ENCODE peak calls at places on chromosomes 2 and 18, in seven cellular contexts. One of them, this sample, is unnamed. For H3K4me1, the result is how much of the 10 kb centered on the place peaks cover.

GRCh38 chr2:214830794-214831346 is 21.4 kb upstream of the BARD1 start:
- DNase-seq in tibial nerve: no peak
- DNase-seq in esophagus muscularis mucosa: no peak
- DNase-seq in SK-N-SH: no peak
- DNase-seq in K562: no peak
- DNase-seq in transverse colon: no peak
- DNase-seq in ovary: no peak
- DNase-seq in this sample: no peak

GRCh38 chr2:18924905-18925691 is 335.7 kb upstream of the NT5C1B start:
- DNase-seq in tibial nerve: no peak
- DNase-seq in esophagus muscularis mucosa: no peak
- DNase-seq in SK-N-SH: no peak
- DNase-seq in K562: no peak
- DNase-seq in transverse colon: no peak
- DNase-seq in ovary: no peak
- DNase-seq in this sample: no peak

GRCh38 chr2:134717706-134718094 is 1.1 kb downstream of the TMEM163 start:
- DNase-seq in tibial nerve: no peak
- DNase-seq in esophagus muscularis mucosa: peak
- DNase-seq in SK-N-SH: no peak
- DNase-seq in K562: no peak
- DNase-seq in transverse colon: no peak
- DNase-seq in ovary: no peak
- DNase-seq in this sample: no peak

GRCh38 chr18:46393961-46394360 is 263.1 kb downstream of the LOXHD1 start:
- DNase-seq in tibial nerve: no peak
- DNase-seq in esophagus muscularis mucosa: no peak
- DNase-seq in SK-N-SH: no peak
- DNase-seq in K562: no peak
- DNase-seq in transverse colon: no peak
- DNase-seq in ovary: no peak
- DNase-seq in this sample: no peak

GRCh38 chr2:39660612-39661196 is 5.0 kb upstream of the TMEM178A start:
- DNase-seq in tibial nerve: no peak
- DNase-seq in esophagus muscularis mucosa: no peak
- DNase-seq in SK-N-SH: no peak
- DNase-seq in K562: no peak
- DNase-seq in transverse colon: no peak
- DNase-seq in ovary: no peak
- DNase-seq in this sample: no peak

GRCh38 chr2:181715033-181715630 is 34.8 kb upstream of the NEUROD1 start:
- DNase-seq in tibial nerve: peak
- DNase-seq in esophagus muscularis mucosa: no peak
- DNase-seq in SK-N-SH: peak
- DNase-seq in K562: peak
- DNase-seq in transverse colon: peak
- DNase-seq in ovary: peak
- DNase-seq in this sample: peak

GRCh38 chr2:109638807-109639206 is 24.6 kb downstream of the SOWAHC start:
- DNase-seq in tibial nerve: no peak
- DNase-seq in esophagus muscularis mucosa: no peak
- DNase-seq in SK-N-SH: no peak
- DNase-seq in K562: no peak
- DNase-seq in transverse colon: no peak
- DNase-seq in ovary: no peak
- DNase-seq in this sample: no peak

GRCh38 chr18:58060254-58060653 is 16.2 kb downstream of the NEDD4L start:
- DNase-seq in tibial nerve: no peak
- DNase-seq in esophagus muscularis mucosa: no peak
- DNase-seq in SK-N-SH: no peak
- DNase-seq in K562: no peak
- DNase-seq in transverse colon: no peak
- DNase-seq in ovary: no peak
- DNase-seq in this sample: no peak

GRCh38 chr2:100291152-100291970 is 30.9 kb downstream of the LONRF2 start:
- DNase-seq in tibial nerve: no peak
- DNase-seq in esophagus muscularis mucosa: no peak
- DNase-seq in SK-N-SH: peak
- DNase-seq in K562: peak
- DNase-seq in transverse colon: peak
- DNase-seq in ovary: peak
- DNase-seq in this sample: no peak

GRCh38 chr18:80229342-80229741 is 18.0 kb downstream of the PARD6G start:
- DNase-seq in tibial nerve: no peak
- DNase-seq in esophagus muscularis mucosa: peak
- DNase-seq in SK-N-SH: no peak
- DNase-seq in K562: no peak
- DNase-seq in transverse colon: no peak
- DNase-seq in ovary: no peak
- DNase-seq in this sample: no peak

GRCh38 chr18:50797147-50797546 is 22.7 kb downstream of the MRO start:
- DNase-seq in tibial nerve: no peak
- DNase-seq in esophagus muscularis mucosa: peak
- DNase-seq in SK-N-SH: no peak
- DNase-seq in K562: no peak
- DNase-seq in transverse colon: no peak
- DNase-seq in ovary: no peak
- DNase-seq in this sample: no peak

GRCh38 chr2:113697516-113697915 is 58.9 kb downstream of the SLC35F5 start:
- DNase-seq in tibial nerve: no peak
- DNase-seq in esophagus muscularis mucosa: no peak
- DNase-seq in SK-N-SH: no peak
- DNase-seq in K562: no peak
- DNase-seq in transverse colon: no peak
- DNase-seq in ovary: no peak
- DNase-seq in this sample: no peak

GRCh38 chr2:309148-309969 is 21.5 kb upstream of the ALKAL2 start:
- DNase-seq in tibial nerve: no peak
- DNase-seq in esophagus muscularis mucosa: peak
- DNase-seq in SK-N-SH: no peak
- DNase-seq in K562: no peak
- DNase-seq in transverse colon: no peak
- DNase-seq in ovary: no peak
- DNase-seq in this sample: no peak

GRCh38 chr18:41645600-41646360 is 309.3 kb upstream of the PIK3C3 start:
- DNase-seq in tibial nerve: no peak
- DNase-seq in esophagus muscularis mucosa: no peak
- DNase-seq in SK-N-SH: no peak
- DNase-seq in K562: no peak
- DNase-seq in transverse colon: no peak
- DNase-seq in ovary: no peak
- DNase-seq in this sample: no peak

GRCh38 chr2:144801766-144802165 is 281.8 kb upstream of the ZEB2 start:
- DNase-seq in tibial nerve: no peak
- DNase-seq in esophagus muscularis mucosa: no peak
- DNase-seq in SK-N-SH: no peak
- DNase-seq in K562: no peak
- DNase-seq in transverse colon: no peak
- DNase-seq in ovary: no peak
- DNase-seq in this sample: no peak

GRCh38 chr18:24368749-24369148 is 28.9 kb downstream of the OSBPL1A start:
- DNase-seq in tibial nerve: no peak
- DNase-seq in esophagus muscularis mucosa: no peak
- DNase-seq in SK-N-SH: no peak
- DNase-seq in K562: no peak
- DNase-seq in transverse colon: no peak
- DNase-seq in ovary: no peak
- DNase-seq in this sample: no peak

GRCh38 chr2:171702781-171703556 is 15.7 kb downstream of the DYNC1I2 start:
- DNase-seq in tibial nerve: no peak
- DNase-seq in esophagus muscularis mucosa: no peak
- DNase-seq in SK-N-SH: no peak
- DNase-seq in K562: no peak
- DNase-seq in transverse colon: no peak
- DNase-seq in ovary: no peak
- DNase-seq in this sample: no peak

GRCh38 chr2:187126247-187127005 is 277.5 kb upstream of the ZSWIM2 start:
- DNase-seq in tibial nerve: no peak
- DNase-seq in esophagus muscularis mucosa: no peak
- DNase-seq in SK-N-SH: no peak
- DNase-seq in K562: no peak
- DNase-seq in transverse colon: no peak
- DNase-seq in ovary: no peak
- DNase-seq in this sample: no peak

GRCh38 chr2:188285049-188285448 is 6.6 kb upstream of the GULP1 start:
- DNase-seq in tibial nerve: no peak
- DNase-seq in esophagus muscularis mucosa: no peak
- DNase-seq in SK-N-SH: no peak
- DNase-seq in K562: no peak
- DNase-seq in transverse colon: no peak
- DNase-seq in ovary: no peak
- DNase-seq in this sample: no peak
- TF ChIP-seq EP300 in tibial nerve: no peak
- TF ChIP-seq EP300 in esophagus muscularis mucosa: no peak
- TF ChIP-seq EP300 in SK-N-SH: no peak
- TF ChIP-seq EP300 in K562: no peak
- TF ChIP-seq EP300 in transverse colon: no peak
- TF ChIP-seq EP300 in ovary: no peak
- TF ChIP-seq EP300 in this sample: no peak

GRCh38 chr2:68790600-68790999 is 56.0 kb downstream of the ARHGAP25 start:
- DNase-seq in tibial nerve: no peak
- DNase-seq in esophagus muscularis mucosa: no peak
- DNase-seq in SK-N-SH: no peak
- DNase-seq in K562: no peak
- DNase-seq in transverse colon: no peak
- DNase-seq in ovary: no peak
- DNase-seq in this sample: no peak

GRCh38 chr2:68789603-68790002 is 55.0 kb downstream of the ARHGAP25 start:
- DNase-seq in tibial nerve: no peak
- DNase-seq in esophagus muscularis mucosa: peak
- DNase-seq in SK-N-SH: no peak
- DNase-seq in K562: no peak
- DNase-seq in transverse colon: no peak
- DNase-seq in ovary: no peak
- DNase-seq in this sample: no peak

GRCh38 chr2:68796306-68796905 is 61.8 kb downstream of the ARHGAP25 start:
- DNase-seq in tibial nerve: no peak
- DNase-seq in esophagus muscularis mucosa: no peak
- DNase-seq in SK-N-SH: no peak
- DNase-seq in K562: no peak
- DNase-seq in transverse colon: no peak
- DNase-seq in ovary: no peak
- DNase-seq in this sample: no peak

DNA sequence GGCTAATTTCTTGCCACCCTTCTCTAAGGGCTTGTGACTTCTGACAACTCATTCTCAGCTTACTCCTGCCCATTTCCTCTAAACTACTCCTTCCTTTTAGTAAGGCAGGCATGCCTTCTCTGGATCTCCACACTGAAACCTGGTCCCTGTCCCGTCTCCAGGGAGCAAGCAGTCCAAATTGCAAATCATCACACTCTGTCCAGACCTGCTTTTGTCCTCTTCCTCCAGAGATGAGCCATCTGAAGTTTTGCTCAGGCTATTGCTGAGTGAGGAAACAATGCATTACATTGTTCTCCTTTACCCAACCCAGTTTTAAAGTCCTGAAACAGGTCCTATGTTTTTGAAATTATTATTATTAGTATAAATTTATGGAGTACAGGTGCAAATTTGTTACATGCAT is 57.3 kb downstream of the ARHGAP25 start:
- DNase-seq in tibial nerve: no peak
- DNase-seq in esophagus muscularis mucosa: no peak
- DNase-seq in SK-N-SH: no peak
- DNase-seq in K562: no peak
- DNase-seq in transverse colon: no peak
- DNase-seq in ovary: no peak
- DNase-seq in this sample: no peak
- H3K4me1 ChIP-seq in tibial nerve: under half
- H3K4me1 ChIP-seq in esophagus muscularis mucosa: under half
- H3K4me1 ChIP-seq in SK-N-SH: under half
- H3K4me1 ChIP-seq in K562: under half
- H3K4me1 ChIP-seq in transverse colon: under half
- H3K4me1 ChIP-seq in ovary: under half
- H3K4me1 ChIP-seq in this sample: under half

DNA sequence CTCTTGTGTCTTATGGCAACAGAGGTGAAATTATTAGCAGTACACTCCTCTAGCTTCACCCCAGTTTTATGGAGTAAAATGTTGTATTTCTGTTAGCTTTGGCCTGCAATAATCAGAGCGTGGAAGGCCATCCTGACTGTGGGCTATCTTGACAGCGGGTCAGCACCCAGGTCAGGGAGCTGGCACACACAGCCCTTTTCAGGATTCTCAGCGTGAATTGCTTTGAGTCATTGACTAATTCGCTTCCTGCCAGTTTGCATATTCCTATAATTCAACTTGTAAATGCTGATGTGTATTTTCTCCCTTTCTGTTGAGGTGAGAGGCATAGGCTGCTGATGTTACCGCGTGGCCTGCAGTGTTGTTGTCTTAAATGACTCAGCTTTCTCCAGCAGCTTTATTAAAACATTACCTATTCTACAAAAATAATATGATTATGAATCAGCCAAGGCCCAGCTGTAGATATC is 109.6 kb upstream of the EML6 start:
- DNase-seq in tibial nerve: no peak
- DNase-seq in esophagus muscularis mucosa: no peak
- DNase-seq in SK-N-SH: no peak
- DNase-seq in K562: no peak
- DNase-seq in transverse colon: no peak
- DNase-seq in ovary: no peak
- DNase-seq in this sample: no peak
- TF ChIP-seq EP300 in tibial nerve: no peak
- TF ChIP-seq EP300 in esophagus muscularis mucosa: no peak
- TF ChIP-seq EP300 in SK-N-SH: no peak
- TF ChIP-seq EP300 in K562: no peak
- TF ChIP-seq EP300 in transverse colon: no peak
- TF ChIP-seq EP300 in ovary: no peak
- TF ChIP-seq EP300 in this sample: no peak

GRCh38 chr2:20448246-20449046 is 1.6 kb downstream of the RHOB start:
- DNase-seq in tibial nerve: no peak
- DNase-seq in esophagus muscularis mucosa: no peak
- DNase-seq in SK-N-SH: no peak
- DNase-seq in K562: no peak
- DNase-seq in transverse colon: no peak
- DNase-seq in ovary: peak
- DNase-seq in this sample: peak
- H3K4me1 ChIP-seq in tibial nerve: under half
- H3K4me1 ChIP-seq in esophagus muscularis mucosa: half or more
- H3K4me1 ChIP-seq in SK-N-SH: under half
- H3K4me1 ChIP-seq in K562: under half
- H3K4me1 ChIP-seq in transverse colon: under half
- H3K4me1 ChIP-seq in ovary: under half
- H3K4me1 ChIP-seq in this sample: half or more

DNA sequence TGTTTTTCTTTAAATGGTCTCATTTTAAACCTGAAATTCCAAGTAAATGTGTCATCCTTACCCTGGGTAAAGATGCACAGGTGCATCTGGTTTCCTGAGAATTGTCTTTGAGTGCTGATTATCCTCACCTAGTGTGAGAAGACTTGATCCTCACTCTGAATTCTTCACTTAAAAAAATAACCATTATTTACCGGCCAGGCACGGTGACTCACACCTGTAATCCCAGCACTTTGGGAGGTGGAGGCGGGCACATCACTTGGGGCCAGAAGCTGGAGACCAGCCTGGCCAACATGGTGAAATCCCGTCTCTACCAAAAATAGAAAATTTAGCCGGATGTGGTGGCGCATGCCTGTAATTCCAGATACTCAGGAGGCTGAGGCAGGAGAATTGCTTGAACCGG is 9.9 kb upstream of the WNT6 start:
- DNase-seq in tibial nerve: no peak
- DNase-seq in esophagus muscularis mucosa: no peak
- DNase-seq in SK-N-SH: no peak
- DNase-seq in K562: no peak
- DNase-seq in transverse colon: no peak
- DNase-seq in ovary: no peak
- DNase-seq in this sample: no peak
- TF ChIP-seq EP300 in tibial nerve: no peak
- TF ChIP-seq EP300 in esophagus muscularis mucosa: no peak
- TF ChIP-seq EP300 in SK-N-SH: no peak
- TF ChIP-seq EP300 in K562: no peak
- TF ChIP-seq EP300 in transverse colon: no peak
- TF ChIP-seq EP300 in ovary: no peak
- TF ChIP-seq EP300 in this sample: no peak

GRCh38 chr2:55157474-55157884 is 74.6 kb downstream of the CLHC1 start:
- DNase-seq in tibial nerve: no peak
- DNase-seq in esophagus muscularis mucosa: no peak
- DNase-seq in SK-N-SH: peak
- DNase-seq in K562: peak
- DNase-seq in transverse colon: no peak
- DNase-seq in ovary: no peak
- DNase-seq in this sample: no peak
- H3K4me1 ChIP-seq in tibial nerve: under half
- H3K4me1 ChIP-seq in esophagus muscularis mucosa: half or more
- H3K4me1 ChIP-seq in SK-N-SH: under half
- H3K4me1 ChIP-seq in K562: under half
- H3K4me1 ChIP-seq in transverse colon: half or more
- H3K4me1 ChIP-seq in ovary: under half
- H3K4me1 ChIP-seq in this sample: half or more

This sample was measured in suprapubic skin.